ENCODE peak calls at places on chromosomes 13 and 19, in four cellular contexts. Z is glutamatergic neuron, Y is Kasumi-1, Q is progenitor cell of endocrine pancreas. L is an unnamed sample.

GRCh38 chr19:18478545-18479311 is 40.8 kb upstream of the ISYNA1 start:
- DNase-seq in Q (no peak), Y (peak; percentile 93), Z (no peak), L (peak; percentile 67)

GRCh38 chr19:58154287-58154678 is 3.7 kb upstream of the ZNF329 start:
- DNase-seq in Y (no peak), Q (no peak), Z (peak; percentile 21), L (peak; percentile 18)

GRCh38 chr13:58397596-58398387 is 766.2 kb downstream of the PCDH17 start:
- DNase-seq in Q (no peak), Y (no peak), Z (no peak), L (no peak)

GRCh38 chr19:1232231-1232637 is 5.6 kb downstream of the CBARP start:
- DNase-seq in Q (no peak), Z (no peak), Y (no peak), L (no peak)

GRCh38 chr13:39656325-39656677 is 839 bp downstream of the COG6 start:
- DNase-seq in Z (no peak), Q (no peak), Y (no peak), L (no peak)

GRCh38 chr19:58450836-58451357 is 525 bp upstream of the ZNF324B start:
- DNase-seq in Q (no peak), Y (no peak), Z (no peak), L (no peak)

GRCh38 chr19:35863018-35863417 is 5.4 kb upstream of the APLP1 start:
- DNase-seq in Y (no peak), Z (no peak), Q (no peak), L (no peak)

GRCh38 chr13:36134632-36135031 is 3.5 kb upstream of the DCLK1 start:
- DNase-seq in Z (no peak), Q (no peak), Y (no peak), L (no peak)

GRCh38 chr13:24087611-24088235 is 72.8 kb upstream of the SPATA13 start:
- DNase-seq in Y (no peak), Q (no peak), Z (no peak), L (no peak)

GRCh38 chr19:5354403-5354802 is 13.8 kb upstream of the PTPRS start:
- DNase-seq in Q (no peak), Z (peak; percentile 75), Y (no peak), L (no peak)

GRCh38 chr13:74372511-74372910 is 238.3 kb upstream of the KLF12 start:
- DNase-seq in Y (no peak), Z (no peak), Q (no peak), L (no peak)

GRCh38 chr19:29262085-29262484 is 49.1 kb upstream of the UQCRFS1 start:
- DNase-seq in Y (no peak), Q (no peak), Z (no peak), L (no peak)

L was measured in GM06990.